ENCODE peak calls at places on chromosome 6, in five cellular contexts. T is heart right ventricle, Z is mammary epithelial cell, B is body of pancreas, C is BE2C. S is an unnamed sample. For H3K36me3, the result is how much of the 10 kb centered on the place peaks cover.

GRCh38 chr6:33123732-33124524 is 48.1 kb downstream of the HLA-DPB1 start:
- DNase-seq in Z (no peak), C (peak), T (no peak), B (no peak), S (no peak)

GRCh38 chr6:143271024-143271423 is 179.5 kb downstream of the ADAT2 start:
- DNase-seq in T (no peak), Z (peak), C (no peak), B (no peak), S (no peak)

GRCh38 chr6:88443554-88443953 is 277.4 kb upstream of the CNR1 start:
- DNase-seq in B (no peak), Z (no peak), C (no peak), T (no peak), S (no peak)

GRCh38 chr6:169789944-169790927 is 38.8 kb downstream of the ERMARD start:
- DNase-seq in B (peak), C (peak), T (peak), Z (peak), S (peak)

GRCh38 chr6:101110814-101111213 is 229.7 kb upstream of the ASCC3 start:
- DNase-seq in B (no peak), C (no peak), Z (no peak), T (no peak), S (no peak)

GRCh38 chr6:57108691-57109090 is 18.7 kb downstream of the ZNF451 start:
- DNase-seq in B (no peak), T (no peak), Z (no peak), C (no peak), S (no peak)

GRCh38 chr6:22247916-22248482 is 48.8 kb downstream of the PRL start:
- DNase-seq in T (no peak), Z (no peak), B (no peak), C (no peak), S (no peak)

GRCh38 chr6:52887912-52888535 is 21.5 kb downstream of the GSTA3 start:
- DNase-seq in B (no peak), T (no peak), Z (no peak), C (no peak), S (no peak)

GRCh38 chr6:132471787-132472186 is 41.1 kb downstream of the STX7 start:
- DNase-seq in T (no peak), B (no peak), Z (no peak), C (peak), S (no peak)

GRCh38 chr6:37804676-37805075 is 14.9 kb upstream of the ZFAND3 start:
- DNase-seq in C (no peak), Z (no peak), T (no peak), B (no peak), S (no peak)

GRCh38 chr6:72933216-72933615 is 292.1 kb downstream of the KHDC1L start:
- DNase-seq in T (no peak), B (no peak), Z (no peak), C (no peak), S (no peak)

GRCh38 chr6:141395443-141396008 is 737.2 kb upstream of the GJE1 start:
- DNase-seq in Z (no peak), B (no peak), C (no peak), T (no peak), S (no peak)

GRCh38 chr6:22108199-22108598 is 188.6 kb downstream of the PRL start:
- DNase-seq in Z (peak), C (no peak), T (peak), B (no peak), S (no peak)

GRCh38 chr6:116405663-116406329 is 35.0 kb downstream of the DSE start:
- DNase-seq in C (no peak), Z (no peak), T (no peak), B (no peak), S (no peak)

GRCh38 chr6:101668496-101668895 is 275.0 kb downstream of the GRIK2 start:
- DNase-seq in C (no peak), B (no peak), Z (peak), T (no peak), S (no peak)

GRCh38 chr6:37310980-37311379 is 42.8 kb upstream of the RNF8 start:
- DNase-seq in C (no peak), T (no peak), Z (no peak), B (no peak), S (no peak)

GRCh38 chr6:4914412-4915159 is 89.3 kb downstream of the RPP40 start:
- DNase-seq in B (no peak), Z (peak), C (no peak), T (no peak), S (no peak)

GRCh38 chr6:55953384-55953783 is 78.0 kb upstream of the BMP5 start:
- DNase-seq in T (no peak), Z (peak), B (no peak), C (no peak), S (no peak)

GRCh38 chr6:81767163-81768000 is 14.9 kb upstream of the TENT5A start:
- DNase-seq in T (no peak), B (peak), Z (peak), C (no peak), S (peak)

GRCh38 chr6:37127961-37128862 is 41.7 kb upstream of the PIM1 start:
- DNase-seq in T (no peak), Z (peak), C (no peak), B (no peak), S (no peak)

GRCh38 chr6:57294829-57295228 is 22.6 kb upstream of the PRIM2 start:
- DNase-seq in C (no peak), B (no peak), Z (no peak), T (no peak), S (no peak)

GRCh38 chr6:137819740-137820139 is 47.3 kb upstream of the TNFAIP3 start:
- DNase-seq in Z (no peak), T (no peak), B (no peak), C (no peak), S (no peak)

GRCh38 chr6:37324131-37325033 is 29.4 kb upstream of the RNF8 start:
- DNase-seq in T (no peak), C (no peak), Z (peak), B (no peak), S (no peak)

GRCh38 chr6:93319304-93319703 is 100.1 kb downstream of the EPHA7 start:
- DNase-seq in Z (no peak), T (no peak), C (no peak), B (no peak), S (no peak)

GRCh38 chr6:14881399-14881798 is 364.5 kb upstream of the JARID2 start:
- DNase-seq in C (no peak), B (no peak), T (no peak), Z (peak), S (no peak)

GRCh38 chr6:170147832-170148708 is 142.8 kb downstream of the DLL1 start:
- DNase-seq in C (peak), B (no peak), T (no peak), Z (no peak), S (no peak)

GRCh38 chr6:152089992-152090391 is 282.5 kb downstream of the ESR1 start:
- DNase-seq in Z (peak), T (peak), C (no peak), B (no peak), S (no peak)

GRCh38 chr6:36596359-36596758 is 2.2 kb downstream of the SRSF3 start:
- DNase-seq in Z (no peak), T (no peak), B (no peak), C (no peak), S (no peak)

DNA sequence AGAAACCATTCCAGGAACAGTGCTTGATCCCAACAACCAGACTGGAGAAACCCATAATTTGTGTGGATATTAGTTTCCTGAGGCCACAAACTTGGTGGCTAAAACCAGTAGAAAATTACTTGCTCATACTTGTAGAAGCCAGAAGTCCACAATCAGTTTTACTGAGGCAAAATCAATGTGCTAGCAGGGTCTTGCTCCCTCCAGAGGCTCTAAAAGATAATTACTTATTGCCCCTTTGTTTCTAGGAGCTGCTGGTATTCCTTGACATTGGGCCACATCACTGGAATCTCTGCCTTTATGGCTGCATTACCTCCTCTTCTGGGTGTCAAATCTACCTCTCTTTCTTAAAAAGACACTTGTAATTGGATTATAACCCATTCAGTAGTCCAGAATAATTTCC is 142.2 kb upstream of the SAMD5 start:
- DNase-seq in C (no peak), Z (no peak), T (no peak), B (no peak), S (no peak)
- TF ChIP-seq CTCF in C (no peak), Z (no peak), T (no peak), B (no peak), S (no peak)

GRCh38 chr6:87257046-87257445 is 65.3 kb upstream of the SMIM8 start:
- DNase-seq in C (no peak), B (no peak), T (no peak), Z (no peak), S (no peak)
- H3K36me3 ChIP-seq in C (half or more), B (under half), T (under half), Z (under half), S (under half)

GRCh38 chr6:11309947-11310665 is 77.6 kb upstream of the NEDD9 start:
- DNase-seq in Z (no peak), B (no peak), C (no peak), T (no peak), S (no peak)
- TF ChIP-seq CTCF in Z (no peak), B (no peak), C (no peak), T (no peak), S (no peak)

DNA sequence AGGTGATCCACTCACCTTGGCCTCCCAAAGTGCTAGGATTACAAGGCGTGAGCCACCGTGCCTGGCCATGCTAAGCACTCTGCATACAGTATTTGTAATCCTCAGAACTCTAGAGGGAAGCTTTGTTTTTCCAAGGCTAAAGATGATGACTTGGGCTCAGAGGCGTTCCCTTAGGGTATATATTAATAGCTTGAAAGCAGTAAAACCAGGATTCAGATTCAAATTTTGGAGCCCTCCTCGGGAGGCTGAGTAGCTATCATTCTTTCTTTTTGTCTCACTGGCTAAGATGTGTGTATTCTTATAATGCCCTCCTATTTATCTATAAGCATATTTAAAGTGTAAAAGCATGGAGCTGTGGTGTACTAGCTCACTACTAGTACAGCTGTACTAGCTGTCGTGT is 68.5 kb downstream of the PRPH2 start:
- DNase-seq in B (no peak), Z (no peak), T (no peak), C (no peak), S (no peak)
- H3K36me3 ChIP-seq in B (under half), Z (under half), T (under half), C (under half), S (under half)

DNA sequence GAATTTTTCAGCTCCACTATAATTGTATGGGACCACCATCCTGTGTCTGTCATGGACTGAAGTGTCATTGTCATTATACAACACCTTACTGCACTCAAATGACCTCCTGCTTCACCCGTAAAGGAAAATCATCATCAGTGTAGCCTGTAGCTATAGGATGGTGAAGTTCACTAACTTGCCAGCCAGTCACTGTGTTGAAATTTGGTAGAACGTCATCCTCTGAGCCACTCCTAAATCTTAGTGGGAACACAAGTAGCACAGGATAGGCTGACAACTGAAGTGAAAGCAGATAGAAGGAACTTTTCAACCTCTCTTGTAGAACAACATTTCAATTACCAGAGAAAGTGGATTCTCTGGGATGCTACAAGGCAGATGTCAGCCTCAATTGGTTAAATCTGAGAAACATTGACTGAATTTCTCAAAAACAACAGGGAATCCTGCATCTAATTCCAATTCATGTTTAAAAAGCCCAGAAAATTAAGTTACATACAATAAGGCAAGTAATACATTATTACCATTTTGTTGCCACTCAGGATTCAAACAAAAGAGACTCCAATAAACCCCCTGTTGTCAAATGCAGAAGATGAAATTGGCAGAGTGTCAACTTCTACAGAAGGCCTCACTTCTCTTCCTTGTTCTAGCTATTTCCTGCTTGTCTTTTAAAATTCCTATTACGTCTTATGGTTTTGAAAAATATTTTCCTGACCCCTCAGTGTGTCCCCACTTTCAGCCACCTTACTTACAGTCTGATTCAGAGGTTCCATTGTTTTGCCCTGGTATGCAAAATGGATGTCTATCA is 647.9 kb upstream of the AGPAT4 start:
- DNase-seq in T (no peak), C (no peak), B (no peak), Z (no peak), S (no peak)
- TF ChIP-seq CTCF in T (no peak), C (no peak), B (no peak), Z (no peak), S (no peak)

S was measured in mucosa of descending colon.